ENCODE peak calls at places on chromosome 14, in nine cellular contexts. U is HCT116, G is suprapubic skin, L is K562, V is GM23338, D is SK-N-SH, Y is stomach, O is upper lobe of left lung, T is HepG2. J is an unnamed sample.

GRCh38 chr14:88791629-88792571 is 853 bp downstream of the EML5 start:
- DNase-seq in G (peak; percentile 65), L (no peak), D (peak; percentile 43), T (no peak), O (peak; percentile 25), U (no peak), V (peak; percentile 35), Y (peak; percentile 28), J (no peak)

GRCh38 chr14:63573579-63573978 is 30.4 kb upstream of the PPP2R5E start:
- DNase-seq in V (no peak), D (no peak), O (no peak), G (no peak), Y (no peak), L (no peak), T (no peak), U (no peak), J (no peak)

GRCh38 chr14:88612981-88613380 is 50.1 kb downstream of the ZC3H14 start:
- DNase-seq in G (no peak), L (no peak), Y (no peak), T (no peak), V (no peak), U (no peak), O (no peak), D (no peak), J (no peak)

GRCh38 chr14:75579882-75580281 is 1.5 kb downstream of the FLVCR2 start:
- DNase-seq in V (no peak), U (no peak), L (no peak), G (no peak), D (no peak), Y (no peak), O (no peak), T (no peak), J (no peak)

GRCh38 chr14:105919458-105920150 is 393.2 kb downstream of the TMEM121 start:
- DNase-seq in G (peak; percentile 42), U (no peak), O (no peak), Y (no peak), L (peak; percentile 0), V (no peak), T (no peak), D (no peak), J (peak; percentile 41)

GRCh38 chr14:103078420-103078749 is 5.6 kb upstream of the LBHD2 start:
- DNase-seq in U (peak; percentile 84), Y (peak; percentile 90), G (peak; percentile 87), O (peak; percentile 91), L (peak; percentile 74), D (peak; percentile 86), V (peak; percentile 92), T (peak; percentile 73), J (peak; percentile 72)

GRCh38 chr14:106207316-106207715 is 680.9 kb downstream of the TMEM121 start:
- DNase-seq in D (no peak), L (no peak), O (no peak), Y (no peak), T (peak; percentile 15), U (no peak), V (no peak), G (no peak), J (no peak)

GRCh38 chr14:31834616-31835015 is 242.5 kb upstream of the ARHGAP5 start:
- DNase-seq in T (peak; percentile 41), Y (no peak), G (no peak), D (no peak), V (no peak), L (no peak), O (no peak), U (no peak), J (no peak)

GRCh38 chr14:32044454-32044853 is 32.6 kb upstream of the ARHGAP5 start:
- DNase-seq in D (no peak), G (no peak), L (no peak), T (no peak), V (no peak), O (no peak), Y (no peak), U (no peak), J (no peak)

GRCh38 chr14:96205059-96205993 is 687 bp downstream of the BDKRB2 start:
- DNase-seq in D (no peak), V (no peak), T (no peak), Y (no peak), G (no peak), L (no peak), U (no peak), O (no peak), J (no peak)

GRCh38 chr14:85313801-85314207 is 216.1 kb upstream of the FLRT2 start:
- DNase-seq in Y (no peak), V (no peak), O (no peak), U (no peak), T (no peak), L (no peak), G (no peak), D (no peak), J (no peak)

GRCh38 chr14:54567634-54568561 is 970 bp downstream of the SAMD4A start:
- DNase-seq in V (peak; percentile 81), G (peak; percentile 76), U (no peak), T (peak; percentile 14), L (peak; percentile 29), D (peak; percentile 78), O (peak; percentile 44), Y (peak; percentile 50), J (no peak)

GRCh38 chr14:68947802-68948201 is 31.3 kb downstream of the ACTN1 start:
- DNase-seq in L (no peak), T (no peak), D (no peak), Y (peak; percentile 72), O (peak; percentile 57), G (no peak), V (no peak), U (no peak), J (no peak)

GRCh38 chr14:68948686-68949085 is 30.4 kb downstream of the ACTN1 start:
- DNase-seq in V (no peak), D (peak; percentile 47), G (no peak), T (no peak), U (no peak), L (no peak), O (no peak), Y (no peak), J (no peak)

GRCh38 chr14:68950111-68950510 is 29.0 kb downstream of the ACTN1 start:
- DNase-seq in T (peak; percentile 53), O (peak; percentile 56), L (no peak), V (no peak), G (no peak), U (no peak), D (no peak), Y (no peak), J (no peak)

GRCh38 chr14:68951051-68951797 is 27.9 kb downstream of the ACTN1 start:
- DNase-seq in L (no peak), U (peak; percentile 85), V (no peak), T (no peak), D (peak; percentile 34), O (peak; percentile 87), Y (peak; percentile 81), G (peak; percentile 96), J (peak; percentile 91)

DNA sequence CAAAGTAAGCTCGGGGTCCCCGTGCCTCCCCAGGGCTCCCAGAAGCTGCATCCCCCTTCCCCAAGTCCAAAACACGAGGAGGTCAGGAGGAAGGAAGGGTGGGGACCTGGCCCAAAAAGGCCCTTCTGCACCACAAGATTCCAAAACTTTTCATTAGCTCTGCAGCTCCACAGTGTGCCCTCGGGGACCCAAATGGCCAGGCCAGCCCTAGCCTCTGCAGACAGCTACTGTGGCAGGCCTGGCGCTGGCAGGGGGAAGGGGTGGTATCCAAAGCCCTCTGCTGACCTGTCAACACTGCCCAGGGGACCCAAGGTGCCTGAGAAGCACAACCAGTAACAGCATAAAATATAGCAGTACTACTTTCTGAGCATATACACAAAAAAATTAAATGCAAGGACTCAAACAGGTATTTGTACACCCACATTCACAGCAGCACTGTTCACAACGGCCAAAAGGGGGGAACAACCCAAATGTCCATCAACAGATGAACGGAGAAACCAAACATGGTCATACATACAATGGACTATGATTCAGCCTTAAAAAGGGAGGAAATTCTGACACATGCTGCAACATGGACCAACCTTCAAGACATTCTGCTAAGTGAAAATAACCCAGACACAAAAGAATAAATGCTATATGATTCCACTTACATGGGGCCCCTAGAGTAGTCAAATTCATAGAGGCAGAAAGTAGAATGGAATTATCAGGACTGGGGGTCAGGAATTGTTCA is 29.7 kb downstream of the ACTN1 start:
- DNase-seq in G (no peak), O (no peak), T (no peak), D (peak; percentile 51), L (no peak), V (no peak), U (no peak), Y (no peak), J (no peak)
- TF ChIP-seq POLR2AphosphoS5 in G (no peak), O (no peak), T (no peak), D (no peak), L (no peak), V (no peak), U (no peak), Y (no peak), J (no peak)

GRCh38 chr14:101362529-101363260 is 198.6 kb upstream of the DIO3 start:
- DNase-seq in T (no peak), U (no peak), Y (no peak), V (no peak), L (no peak), D (no peak), G (no peak), O (no peak), J (peak; percentile 8)
- TF ChIP-seq CTCF in T (no peak), U (no peak), Y (no peak), V (no peak), L (no peak), D (no peak), G (no peak), O (no peak), J (no peak)

DNA sequence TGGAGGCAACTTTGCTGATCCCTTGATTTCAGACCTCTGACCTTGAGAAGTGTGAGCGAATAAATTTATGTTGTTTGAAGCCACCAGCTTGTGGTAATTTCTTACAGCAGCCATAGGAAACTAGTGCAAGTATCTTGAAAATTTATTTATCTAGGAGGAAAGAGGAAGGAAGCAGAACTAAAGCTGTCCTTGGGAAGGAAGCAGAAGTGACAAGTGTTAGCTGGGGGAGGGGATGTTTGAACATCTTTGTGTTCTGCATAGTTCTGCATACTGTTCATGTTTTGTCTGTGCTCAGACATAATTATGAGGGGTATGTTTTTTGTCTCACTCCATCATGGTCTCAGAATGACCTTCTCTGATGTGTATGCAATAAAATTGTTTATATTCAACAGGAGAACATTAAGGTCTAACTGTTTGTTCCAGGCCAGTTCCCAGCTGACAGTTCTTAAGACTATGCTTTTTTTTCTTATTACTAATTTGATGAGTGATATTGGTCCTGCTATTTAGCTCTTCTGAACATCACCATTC is 606.5 kb downstream of the GALC start:
- DNase-seq in Y (no peak), D (no peak), T (no peak), G (no peak), O (no peak), V (no peak), L (no peak), U (no peak), J (no peak)
- TF ChIP-seq POLR2AphosphoS5 in Y (no peak), D (no peak), T (no peak), G (no peak), O (no peak), V (no peak), L (no peak), U (no peak), J (no peak)

DNA sequence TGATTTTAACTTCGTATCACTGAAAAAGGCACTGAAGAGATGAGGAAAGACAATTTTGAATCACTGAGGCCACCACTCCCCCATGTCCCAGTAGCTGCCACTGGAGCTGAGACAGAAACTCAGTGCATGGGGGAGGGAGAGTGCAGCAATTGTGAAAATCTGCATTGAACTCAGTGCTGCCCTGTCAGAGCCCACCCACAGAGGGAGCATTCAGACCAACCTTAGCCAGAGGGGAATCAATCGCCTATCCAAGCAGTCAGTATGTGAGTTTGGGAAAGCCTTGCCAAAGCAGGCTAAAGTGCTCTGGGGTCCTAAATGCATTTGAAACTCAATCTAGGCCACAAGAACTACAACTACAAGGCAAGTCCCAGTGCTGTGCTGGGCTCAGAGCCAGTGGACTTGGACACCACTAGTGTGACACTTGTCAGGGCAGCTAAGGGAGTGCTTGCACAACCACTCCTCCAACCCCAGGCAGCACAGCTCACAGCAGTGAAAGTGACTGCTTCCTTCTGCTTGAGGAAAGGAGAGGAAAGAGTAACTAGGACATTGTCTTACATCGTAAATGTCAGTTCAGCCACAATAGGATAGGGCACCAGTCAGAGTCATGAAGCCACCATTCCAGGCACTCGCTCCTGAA is 13.3 kb downstream of the RNASE3 start:
- DNase-seq in Y (no peak), T (peak; percentile 16), D (no peak), G (no peak), O (peak; percentile 39), U (no peak), L (no peak), V (peak; percentile 74), J (no peak)
- TF ChIP-seq CTCF in Y (no peak), T (peak; percentile 37), D (no peak), G (no peak), O (no peak), U (peak; percentile 11), L (peak; percentile 35), V (peak; percentile 39), J (no peak)

J was measured in breast epithelium.